ENCODE peak calls at places on chromosomes 13 and 19, in six cellular contexts. One of them, this sample, is unnamed.

GRCh38 chr19:47459477-47459876 is 12.2 kb downstream of the SLC8A2 start:
- DNase-seq in endothelial cell: no peak
- DNase-seq in cerebellar nuclear complex: no peak
- DNase-seq in amygdala: no peak
- DNase-seq in fibroblast of the aortic adventitia: no peak
- DNase-seq in EL: no peak
- DNase-seq in this sample: no peak

GRCh38 chr19:3456925-3457530 is 23.3 kb downstream of the SMIM24 start:
- DNase-seq in endothelial cell: no peak
- DNase-seq in EL: no peak
- DNase-seq in amygdala: no peak
- DNase-seq in fibroblast of the aortic adventitia: no peak
- DNase-seq in cerebellar nuclear complex: no peak
- DNase-seq in this sample: no peak

GRCh38 chr19:14081797-14082674 is 3.5 kb downstream of the C19orf67 start:
- DNase-seq in EL: no peak
- DNase-seq in amygdala: no peak
- DNase-seq in endothelial cell: peak; percentile 38
- DNase-seq in cerebellar nuclear complex: no peak
- DNase-seq in fibroblast of the aortic adventitia: no peak
- DNase-seq in this sample: no peak

GRCh38 chr19:29285878-29286277 is 72.9 kb upstream of the UQCRFS1 start:
- DNase-seq in amygdala: no peak
- DNase-seq in cerebellar nuclear complex: no peak
- DNase-seq in endothelial cell: peak; percentile 62
- DNase-seq in fibroblast of the aortic adventitia: no peak
- DNase-seq in EL: peak; percentile 4
- DNase-seq in this sample: peak; percentile 28

GRCh38 chr13:89003656-89004055 is 1332.5 kb downstream of the SLITRK5 start:
- DNase-seq in endothelial cell: no peak
- DNase-seq in EL: no peak
- DNase-seq in fibroblast of the aortic adventitia: no peak
- DNase-seq in amygdala: no peak
- DNase-seq in cerebellar nuclear complex: no peak
- DNase-seq in this sample: no peak

GRCh38 chr13:111472559-111473460 is 152.4 kb downstream of the TEX29 start:
- DNase-seq in amygdala: no peak
- DNase-seq in EL: no peak
- DNase-seq in endothelial cell: no peak
- DNase-seq in fibroblast of the aortic adventitia: no peak
- DNase-seq in cerebellar nuclear complex: no peak
- DNase-seq in this sample: no peak

GRCh38 chr13:21060063-21060826 is 1.1 kb downstream of the LATS2 start:
- DNase-seq in fibroblast of the aortic adventitia: peak; percentile 57
- DNase-seq in endothelial cell: peak; percentile 33
- DNase-seq in EL: peak; percentile 46
- DNase-seq in cerebellar nuclear complex: no peak
- DNase-seq in amygdala: no peak
- DNase-seq in this sample: no peak

GRCh38 chr19:3358919-3359849 is 7.2 kb upstream of the NFIC start:
- DNase-seq in cerebellar nuclear complex: no peak
- DNase-seq in amygdala: no peak
- DNase-seq in EL: peak; percentile 54
- DNase-seq in fibroblast of the aortic adventitia: no peak
- DNase-seq in endothelial cell: no peak
- DNase-seq in this sample: no peak

GRCh38 chr13:88627071-88627470 is 955.9 kb downstream of the SLITRK5 start:
- DNase-seq in fibroblast of the aortic adventitia: no peak
- DNase-seq in endothelial cell: no peak
- DNase-seq in cerebellar nuclear complex: no peak
- DNase-seq in EL: no peak
- DNase-seq in amygdala: no peak
- DNase-seq in this sample: no peak

GRCh38 chr19:53881482-53882390 is at the start of gene PRKCG:
- DNase-seq in cerebellar nuclear complex: no peak
- DNase-seq in fibroblast of the aortic adventitia: no peak
- DNase-seq in EL: peak; percentile 30
- DNase-seq in endothelial cell: peak; percentile 59
- DNase-seq in amygdala: no peak
- DNase-seq in this sample: no peak

GRCh38 chr19:3985643-3986259 is 488 bp upstream of the EEF2 start:
- DNase-seq in fibroblast of the aortic adventitia: no peak
- DNase-seq in amygdala: no peak
- DNase-seq in EL: no peak
- DNase-seq in endothelial cell: no peak
- DNase-seq in cerebellar nuclear complex: no peak
- DNase-seq in this sample: no peak

GRCh38 chr13:40120781-40121180 is 465.3 kb downstream of the COG6 start:
- DNase-seq in amygdala: no peak
- DNase-seq in endothelial cell: no peak
- DNase-seq in EL: peak; percentile 16
- DNase-seq in fibroblast of the aortic adventitia: peak; percentile 84
- DNase-seq in cerebellar nuclear complex: no peak
- DNase-seq in this sample: no peak